ENCODE peak calls at places on chromosomes 7 and 10, in seven cellular contexts. D, C, W, J, O, P and Q are unnamed samples.

GRCh38 chr10:116752969-116753665 is 10.8 kb upstream of the HSPA12A start:
- DNase-seq in D (no peak), C (no peak), W (no peak), J (no peak), O (no peak), P (no peak), Q (no peak)

GRCh38 chr7:152735443-152736004 is 24.0 kb upstream of the ACTR3B start:
- DNase-seq in D (peak), C (no peak), W (no peak), J (no peak), O (no peak), P (no peak), Q (no peak)

GRCh38 chr7:46886669-46887374 is 695.1 kb downstream of the TNS3 start:
- DNase-seq in D (no peak), C (peak), W (no peak), J (no peak), O (no peak), P (no peak), Q (no peak)

GRCh38 chr7:135684134-135684533 is 21.8 kb downstream of the STMP1 start:
- DNase-seq in D (peak), C (no peak), W (no peak), J (no peak), O (no peak), P (peak), Q (peak)

GRCh38 chr7:40885503-40885902 is 750.7 kb downstream of the SUGCT start:
- DNase-seq in D (peak), C (no peak), W (no peak), J (no peak), O (no peak), P (peak), Q (no peak)

GRCh38 chr7:36653671-36654355 is 70.5 kb downstream of the AOAH start:
- DNase-seq in D (no peak), C (no peak), W (no peak), J (no peak), O (no peak), P (no peak), Q (no peak)

GRCh38 chr7:26078437-26079362 is 73.3 kb upstream of the NFE2L3 start:
- DNase-seq in D (no peak), C (peak), W (peak), J (peak), O (peak), P (peak), Q (peak)

GRCh38 chr7:55130554-55131198 is 111.9 kb downstream of the EGFR start:
- DNase-seq in D (peak), C (peak), W (peak), J (no peak), O (no peak), P (peak), Q (no peak)

GRCh38 chr7:27840760-27841364 is 100.9 kb downstream of the TAX1BP1 start:
- DNase-seq in D (no peak), C (no peak), W (no peak), J (no peak), O (no peak), P (no peak), Q (no peak)

GRCh38 chr7:151076863-151077704 is 3.5 kb downstream of the FASTK start:
- DNase-seq in D (no peak), C (peak), W (no peak), J (peak), O (no peak), P (peak), Q (peak)

GRCh38 chr7:7761974-7762769 is 43.8 kb upstream of the RPA3 start:
- DNase-seq in D (peak), C (no peak), W (no peak), J (no peak), O (no peak), P (peak), Q (no peak)

GRCh38 chr10:101839421-101840063 is 4.1 kb downstream of the KCNIP2 start:
- DNase-seq in D (peak), C (peak), W (no peak), J (peak), O (no peak), P (peak), Q (peak)

GRCh38 chr10:73413108-73413527 is 740 bp downstream of the ANXA7 start:
- DNase-seq in D (no peak), C (peak), W (no peak), J (peak), O (no peak), P (no peak), Q (peak)

GRCh38 chr7:102872460-102872859 is 40.3 kb upstream of the LRRC17 start:
- DNase-seq in D (peak), C (peak), W (no peak), J (no peak), O (no peak), P (peak), Q (no peak)

GRCh38 chr7:154171422-154171821 is 119.2 kb downstream of the DPP6 start:
- DNase-seq in D (no peak), C (no peak), W (no peak), J (peak), O (no peak), P (no peak), Q (no peak)

GRCh38 chr7:36278767-36279171 is 110.9 kb upstream of the ANLN start:
- DNase-seq in D (peak), C (no peak), W (no peak), J (no peak), O (no peak), P (peak), Q (peak)

DNA sequence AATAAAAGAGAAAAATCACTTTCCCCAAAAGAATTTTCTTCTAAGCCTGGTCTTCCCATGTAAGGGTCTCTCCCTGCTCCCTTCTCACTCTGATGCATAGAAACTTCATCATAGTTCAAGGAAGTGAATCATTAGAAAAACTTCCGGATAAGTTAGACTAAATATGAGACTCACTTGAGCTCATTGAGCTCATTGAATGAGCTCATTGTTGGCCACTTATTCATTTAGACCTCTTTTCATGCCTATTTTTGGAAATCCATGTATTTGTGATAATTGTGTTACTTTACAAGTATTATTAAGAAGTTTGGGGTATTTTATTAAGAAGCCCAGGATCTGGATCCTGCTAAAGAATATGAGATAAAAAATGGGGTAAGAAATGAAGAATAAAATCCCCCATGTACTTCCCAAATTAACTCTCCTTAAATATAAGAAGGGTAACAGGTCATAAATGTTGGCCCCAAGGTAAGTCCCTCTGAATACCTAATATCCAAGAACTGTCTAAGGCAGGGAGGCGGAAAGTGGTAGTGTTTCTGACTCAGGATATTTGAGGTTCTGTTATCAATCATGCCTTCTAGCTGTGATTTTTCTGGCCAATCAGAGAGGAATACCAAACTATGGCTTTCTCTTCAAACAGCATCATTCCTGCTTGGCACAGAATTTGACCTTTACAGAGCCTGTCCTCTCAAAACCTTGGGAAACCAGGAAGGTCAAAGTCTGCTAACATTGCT is 236.5 kb upstream of the PTN start:
- DNase-seq in D (peak), C (no peak), W (no peak), J (no peak), O (no peak), P (peak), Q (no peak)
- H2BK120ac ChIP-seq in D (peak), C (no peak), W (no peak), J (no peak), O (no peak), P (no peak), Q (no peak)

GRCh38 chr7:105429746-105430612 is 41.3 kb upstream of the SRPK2 start:
- DNase-seq in D (peak), C (peak), W (no peak), J (peak), O (no peak), P (peak), Q (peak)

GRCh38 chr7:105426606-105427146 is 38.0 kb upstream of the SRPK2 start:
- DNase-seq in D (no peak), C (no peak), W (no peak), J (no peak), O (no peak), P (no peak), Q (no peak)

GRCh38 chr7:105423987-105424386 is 35.3 kb upstream of the SRPK2 start:
- DNase-seq in D (no peak), C (no peak), W (no peak), J (no peak), O (no peak), P (no peak), Q (no peak)
- H3K23ac ChIP-seq in D (no peak), C (no peak), W (no peak), J (no peak), O (no peak), P (no peak), Q (no peak)

GRCh38 chr7:47905071-47905920 is 43.0 kb downstream of the PKD1L1 start:
- DNase-seq in D (no peak), C (no peak), W (peak), J (no peak), O (no peak), P (peak), Q (peak)
- H3K4ac ChIP-seq in D (no peak), C (no peak), W (no peak), J (no peak), O (no peak), P (no peak), Q (no peak)

GRCh38 chr7:64602086-64602485 is 39.2 kb upstream of the ZNF680 start:
- DNase-seq in D (peak), C (no peak), W (no peak), J (no peak), O (no peak), P (no peak), Q (no peak)
- H2BK120ac ChIP-seq in D (no peak), C (no peak), W (no peak), J (no peak), O (no peak), P (no peak), Q (no peak)

GRCh38 chr10:1785835-1786234 is 48.5 kb upstream of the ADARB2 start:
- DNase-seq in D (no peak), C (no peak), W (no peak), J (no peak), O (no peak), P (no peak), Q (no peak)
- H3K23ac ChIP-seq in D (no peak), C (no peak), W (no peak), J (no peak), O (no peak), P (no peak), Q (no peak)

DNA sequence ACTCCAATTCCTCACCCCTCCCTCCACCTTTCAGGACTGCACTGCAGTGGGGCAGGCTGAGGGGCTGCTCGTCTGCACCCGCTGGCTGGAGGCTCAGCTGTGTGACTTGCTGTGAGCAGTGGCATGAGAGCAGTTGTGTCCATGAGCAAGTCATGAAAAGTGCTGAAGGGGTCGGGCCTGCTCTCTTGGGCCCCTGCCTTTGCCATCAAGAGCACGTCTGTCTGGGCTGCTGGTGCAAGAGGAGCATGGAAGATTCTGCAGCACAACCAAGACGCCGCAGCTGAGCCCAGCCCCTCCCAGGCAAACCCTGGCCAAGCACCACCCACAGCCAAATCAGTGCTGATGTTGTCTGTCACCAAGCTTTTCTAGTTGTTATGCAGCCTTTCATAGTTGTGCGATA is 284.3 kb downstream of the TCERG1L start:
- DNase-seq in D (no peak), C (no peak), W (no peak), J (no peak), O (no peak), P (no peak), Q (no peak)
- H3K4ac ChIP-seq in D (no peak), C (no peak), W (no peak), J (no peak), O (no peak), P (no peak), Q (no peak)

DNA sequence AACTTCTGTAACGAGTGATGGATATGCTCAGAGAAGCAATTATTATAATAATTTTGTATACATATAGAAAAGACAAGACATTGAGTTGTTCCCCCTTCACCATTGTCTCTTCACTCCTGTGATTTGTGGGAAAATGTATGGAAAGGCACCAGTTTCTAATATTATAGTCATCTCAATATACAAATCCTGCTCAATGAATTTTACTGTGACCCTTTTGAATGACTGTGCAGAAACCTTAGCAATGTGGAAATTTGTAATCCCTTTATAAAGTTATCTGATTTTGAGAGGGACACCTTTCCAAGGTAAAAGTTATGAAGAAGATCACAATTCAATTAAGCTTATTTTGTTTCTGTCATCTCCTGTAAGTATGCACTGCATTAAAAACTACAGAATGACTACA is 74.3 kb upstream of the DKK1 start:
- DNase-seq in D (no peak), C (no peak), W (no peak), J (no peak), O (no peak), P (no peak), Q (no peak)
- H2BK120ac ChIP-seq in D (no peak), C (no peak), W (no peak), J (no peak), O (no peak), P (no peak), Q (no peak)

GRCh38 chr7:107701191-107701590 is 40.6 kb downstream of the SLC26A4 start:
- DNase-seq in D (no peak), C (no peak), W (no peak), J (no peak), O (no peak), P (no peak), Q (no peak)

GRCh38 chr7:107703219-107703618 is 40.7 kb upstream of the CBLL1 start:
- DNase-seq in D (no peak), C (no peak), W (no peak), J (no peak), O (no peak), P (no peak), Q (no peak)

GRCh38 chr7:107697246-107698044 is 36.8 kb downstream of the SLC26A4 start:
- DNase-seq in D (no peak), C (no peak), W (no peak), J (no peak), O (no peak), P (no peak), Q (no peak)

GRCh38 chr7:107703872-107704271 is 40.1 kb upstream of the CBLL1 start:
- DNase-seq in D (no peak), C (no peak), W (no peak), J (no peak), O (no peak), P (no peak), Q (no peak)

DNA sequence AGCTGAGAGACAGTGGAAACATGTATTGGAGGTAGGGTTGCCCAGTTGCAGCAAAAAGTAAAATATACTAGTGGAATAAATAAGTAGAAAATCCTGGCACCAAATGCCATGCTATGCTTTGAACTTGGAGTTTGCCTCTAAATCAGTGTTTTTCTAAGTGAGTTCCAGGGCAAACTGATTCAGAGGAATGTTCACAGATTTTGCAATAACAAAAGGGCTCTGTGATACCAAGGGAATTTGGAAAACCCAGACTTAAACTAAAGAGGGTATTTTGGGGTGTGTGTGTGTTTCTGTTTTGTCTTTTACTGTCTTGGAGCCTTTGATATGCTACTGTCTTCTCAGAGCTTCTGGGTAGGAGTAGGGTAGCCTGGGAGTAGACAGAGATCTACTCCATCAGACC is 39.9 kb downstream of the SLC26A4 start:
- DNase-seq in D (no peak), C (no peak), W (no peak), J (no peak), O (no peak), P (no peak), Q (no peak)
- H3K23ac ChIP-seq in D (no peak), C (no peak), W (no peak), J (no peak), O (no peak), P (no peak), Q (no peak)